ENCODE peak calls at places on chromosome 19, in nine cellular contexts. One of them, this sample, is unnamed.

GRCh38 chr19:46000497-46001246 is 5.4 kb downstream of the CCDC61 start:
- DNase-seq in stomach: peak; percentile 79
- DNase-seq in astrocyte of the cerebellum: no peak
- DNase-seq in epithelial cell of proximal tubule: no peak
- DNase-seq in H1: no peak
- DNase-seq in naive thymus-derived CD4-positive, alpha-beta T cell: peak; percentile 58
- DNase-seq in left ventricle myocardium inferior: peak; percentile 33
- DNase-seq in effector memory CD4-positive, alpha-beta T cell: peak; percentile 72
- DNase-seq in thoracic aorta: no peak
- DNase-seq in this sample: no peak

GRCh38 chr19:45876411-45877197 is 9.3 kb downstream of the IRF2BP1 start:
- DNase-seq in stomach: peak; percentile 82
- DNase-seq in astrocyte of the cerebellum: no peak
- DNase-seq in epithelial cell of proximal tubule: no peak
- DNase-seq in H1: no peak
- DNase-seq in naive thymus-derived CD4-positive, alpha-beta T cell: peak; percentile 47
- DNase-seq in left ventricle myocardium inferior: peak; percentile 41
- DNase-seq in effector memory CD4-positive, alpha-beta T cell: no peak
- DNase-seq in thoracic aorta: no peak
- DNase-seq in this sample: no peak

GRCh38 chr19:45663800-45664199 is 4.2 kb upstream of the GIPR start:
- DNase-seq in stomach: no peak
- DNase-seq in astrocyte of the cerebellum: no peak
- DNase-seq in epithelial cell of proximal tubule: no peak
- DNase-seq in H1: no peak
- DNase-seq in naive thymus-derived CD4-positive, alpha-beta T cell: no peak
- DNase-seq in left ventricle myocardium inferior: no peak
- DNase-seq in effector memory CD4-positive, alpha-beta T cell: no peak
- DNase-seq in thoracic aorta: no peak
- DNase-seq in this sample: no peak

GRCh38 chr19:28504727-28505126 is 708.2 kb downstream of the UQCRFS1 start:
- DNase-seq in stomach: no peak
- DNase-seq in astrocyte of the cerebellum: no peak
- DNase-seq in epithelial cell of proximal tubule: no peak
- DNase-seq in H1: no peak
- DNase-seq in naive thymus-derived CD4-positive, alpha-beta T cell: no peak
- DNase-seq in left ventricle myocardium inferior: no peak
- DNase-seq in effector memory CD4-positive, alpha-beta T cell: no peak
- DNase-seq in thoracic aorta: no peak
- DNase-seq in this sample: no peak

GRCh38 chr19:29836409-29836825 is 24.6 kb downstream of the CCNE1 start:
- DNase-seq in stomach: no peak
- DNase-seq in astrocyte of the cerebellum: no peak
- DNase-seq in epithelial cell of proximal tubule: no peak
- DNase-seq in H1: no peak
- DNase-seq in naive thymus-derived CD4-positive, alpha-beta T cell: peak; percentile 57
- DNase-seq in left ventricle myocardium inferior: no peak
- DNase-seq in effector memory CD4-positive, alpha-beta T cell: no peak
- DNase-seq in thoracic aorta: no peak
- DNase-seq in this sample: no peak

GRCh38 chr19:30224689-30225606 is 147.2 kb upstream of the ZNF536 start:
- DNase-seq in stomach: no peak
- DNase-seq in astrocyte of the cerebellum: no peak
- DNase-seq in epithelial cell of proximal tubule: no peak
- DNase-seq in H1: no peak
- DNase-seq in naive thymus-derived CD4-positive, alpha-beta T cell: no peak
- DNase-seq in left ventricle myocardium inferior: no peak
- DNase-seq in effector memory CD4-positive, alpha-beta T cell: no peak
- DNase-seq in thoracic aorta: no peak
- DNase-seq in this sample: no peak

GRCh38 chr19:2325261-2326046 is 2.9 kb downstream of the LSM7 start:
- DNase-seq in stomach: no peak
- DNase-seq in astrocyte of the cerebellum: no peak
- DNase-seq in epithelial cell of proximal tubule: no peak
- DNase-seq in H1: no peak
- DNase-seq in naive thymus-derived CD4-positive, alpha-beta T cell: no peak
- DNase-seq in left ventricle myocardium inferior: no peak
- DNase-seq in effector memory CD4-positive, alpha-beta T cell: no peak
- DNase-seq in thoracic aorta: no peak
- DNase-seq in this sample: no peak

GRCh38 chr19:17075860-17076538 is 422 bp downstream of the MYO9B start:
- DNase-seq in stomach: peak; percentile 37
- DNase-seq in astrocyte of the cerebellum: no peak
- DNase-seq in epithelial cell of proximal tubule: no peak
- DNase-seq in H1: no peak
- DNase-seq in naive thymus-derived CD4-positive, alpha-beta T cell: peak; percentile 63
- DNase-seq in left ventricle myocardium inferior: peak; percentile 36
- DNase-seq in effector memory CD4-positive, alpha-beta T cell: peak; percentile 46
- DNase-seq in thoracic aorta: no peak
- DNase-seq in this sample: no peak

GRCh38 chr19:4640247-4641000 is 1.1 kb downstream of the TNFAIP8L1 start:
- DNase-seq in stomach: no peak
- DNase-seq in astrocyte of the cerebellum: no peak
- DNase-seq in epithelial cell of proximal tubule: no peak
- DNase-seq in H1: no peak
- DNase-seq in naive thymus-derived CD4-positive, alpha-beta T cell: no peak
- DNase-seq in left ventricle myocardium inferior: no peak
- DNase-seq in effector memory CD4-positive, alpha-beta T cell: no peak
- DNase-seq in thoracic aorta: no peak
- DNase-seq in this sample: no peak

GRCh38 chr19:4636761-4637160 is 2.6 kb upstream of the TNFAIP8L1 start:
- DNase-seq in stomach: no peak
- DNase-seq in astrocyte of the cerebellum: no peak
- DNase-seq in epithelial cell of proximal tubule: no peak
- DNase-seq in H1: no peak
- DNase-seq in naive thymus-derived CD4-positive, alpha-beta T cell: no peak
- DNase-seq in left ventricle myocardium inferior: no peak
- DNase-seq in effector memory CD4-positive, alpha-beta T cell: no peak
- DNase-seq in thoracic aorta: no peak
- DNase-seq in this sample: no peak

GRCh38 chr19:4639531-4640246 is 373 bp downstream of the TNFAIP8L1 start:
- DNase-seq in stomach: no peak
- DNase-seq in astrocyte of the cerebellum: no peak
- DNase-seq in epithelial cell of proximal tubule: no peak
- DNase-seq in H1: no peak
- DNase-seq in naive thymus-derived CD4-positive, alpha-beta T cell: peak; percentile 35
- DNase-seq in left ventricle myocardium inferior: no peak
- DNase-seq in effector memory CD4-positive, alpha-beta T cell: no peak
- DNase-seq in thoracic aorta: no peak
- DNase-seq in this sample: no peak

GRCh38 chr19:4638828-4639530 is at the start of gene TNFAIP8L1:
- DNase-seq in stomach: peak; percentile 97
- DNase-seq in astrocyte of the cerebellum: peak; percentile 80
- DNase-seq in epithelial cell of proximal tubule: no peak
- DNase-seq in H1: peak; percentile 81
- DNase-seq in naive thymus-derived CD4-positive, alpha-beta T cell: peak; percentile 100
- DNase-seq in left ventricle myocardium inferior: peak; percentile 97
- DNase-seq in effector memory CD4-positive, alpha-beta T cell: peak; percentile 98
- DNase-seq in thoracic aorta: peak; percentile 87
- DNase-seq in this sample: peak; percentile 59

DNA sequence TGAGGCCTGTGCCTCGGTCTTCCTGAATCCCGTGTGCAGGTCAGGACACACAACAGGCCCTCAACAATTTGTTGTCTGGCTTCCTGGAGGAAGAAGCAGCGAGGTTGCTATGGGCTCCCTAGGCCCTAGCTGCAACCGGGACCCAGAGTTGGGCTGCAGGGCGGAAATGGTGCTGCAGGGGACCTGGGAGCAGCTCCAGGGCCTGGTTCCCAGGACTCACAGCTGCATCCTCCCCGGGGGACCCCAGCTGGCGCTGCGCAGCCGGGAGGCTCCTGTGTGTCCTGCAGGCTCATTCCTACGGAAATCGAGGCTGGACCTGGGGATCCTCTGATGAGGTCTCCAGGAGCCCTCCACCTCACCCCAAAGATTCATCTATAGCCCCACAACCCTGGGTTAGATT is 986 bp upstream of the TNFAIP8L1 start:
- DNase-seq in stomach: no peak
- DNase-seq in astrocyte of the cerebellum: no peak
- DNase-seq in epithelial cell of proximal tubule: no peak
- DNase-seq in H1: no peak
- DNase-seq in naive thymus-derived CD4-positive, alpha-beta T cell: no peak
- DNase-seq in left ventricle myocardium inferior: peak; percentile 68
- DNase-seq in effector memory CD4-positive, alpha-beta T cell: no peak
- DNase-seq in thoracic aorta: no peak
- DNase-seq in this sample: no peak
- H3K4me3 ChIP-seq in stomach: no peak overlapping the region
- H3K4me3 ChIP-seq in astrocyte of the cerebellum: no peak overlapping the region
- H3K4me3 ChIP-seq in epithelial cell of proximal tubule: no peak overlapping the region
- H3K4me3 ChIP-seq in H1: no peak overlapping the region
- H3K4me3 ChIP-seq in naive thymus-derived CD4-positive, alpha-beta T cell: no peak overlapping the region
- H3K4me3 ChIP-seq in left ventricle myocardium inferior: peak overlapping the region; percentile 84
- H3K4me3 ChIP-seq in effector memory CD4-positive, alpha-beta T cell: no peak overlapping the region
- H3K4me3 ChIP-seq in thoracic aorta: peak overlapping the region; percentile 76
- H3K4me3 ChIP-seq in this sample: no peak overlapping the region

DNA sequence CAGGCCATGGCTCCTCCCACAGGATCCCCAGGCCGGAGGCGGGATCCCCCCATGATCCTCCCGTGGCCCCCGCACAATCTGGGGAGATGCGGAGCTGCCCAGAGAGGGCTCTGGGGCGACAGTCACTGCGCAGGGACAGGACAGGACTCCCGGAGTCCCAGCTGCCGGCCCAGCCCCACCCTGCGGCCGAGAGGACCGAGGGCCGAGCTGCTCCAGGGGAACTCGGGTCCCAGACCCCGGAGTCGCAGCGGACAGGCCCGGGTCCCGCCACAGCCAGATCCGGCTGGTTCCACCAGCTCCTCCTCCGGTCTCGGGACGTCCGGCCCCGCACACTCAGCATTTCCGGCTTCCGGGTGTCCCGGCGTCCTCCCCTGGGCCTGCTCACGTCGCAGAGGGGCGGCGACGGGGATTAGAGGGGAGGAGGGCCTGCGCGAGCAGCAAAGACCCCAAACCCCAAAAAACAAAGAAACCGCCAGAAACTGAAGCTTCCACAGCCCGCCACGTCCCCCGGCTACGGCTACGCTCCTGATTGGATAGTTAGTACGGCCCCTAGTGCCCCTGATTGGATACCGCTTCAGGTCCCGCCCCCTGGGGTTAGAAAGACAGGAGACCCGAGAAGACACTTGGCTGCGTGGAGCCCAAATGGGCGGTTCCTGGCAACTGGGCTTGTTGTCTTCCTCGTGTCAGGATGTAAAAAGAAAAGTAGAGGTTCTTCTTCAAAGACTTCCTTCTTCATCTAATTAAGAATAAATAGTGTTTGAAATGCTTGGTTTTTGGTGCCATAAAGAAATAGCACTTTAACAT is 21.3 kb upstream of the OR10H1 start:
- DNase-seq in stomach: peak; percentile 96
- DNase-seq in astrocyte of the cerebellum: peak; percentile 74
- DNase-seq in epithelial cell of proximal tubule: peak; percentile 77
- DNase-seq in H1: no peak
- DNase-seq in naive thymus-derived CD4-positive, alpha-beta T cell: peak; percentile 91
- DNase-seq in left ventricle myocardium inferior: peak; percentile 97
- DNase-seq in effector memory CD4-positive, alpha-beta T cell: peak; percentile 91
- DNase-seq in thoracic aorta: peak; percentile 91
- DNase-seq in this sample: peak; percentile 66
- H3K4me3 ChIP-seq in stomach: peak overlapping the region; percentile 68
- H3K4me3 ChIP-seq in astrocyte of the cerebellum: peak overlapping the region; percentile 72
- H3K4me3 ChIP-seq in epithelial cell of proximal tubule: peak overlapping the region; percentile 83
- H3K4me3 ChIP-seq in H1: no peak overlapping the region
- H3K4me3 ChIP-seq in naive thymus-derived CD4-positive, alpha-beta T cell: peak overlapping the region; percentile 60
- H3K4me3 ChIP-seq in left ventricle myocardium inferior: peak overlapping the region; percentile 93
- H3K4me3 ChIP-seq in effector memory CD4-positive, alpha-beta T cell: peak overlapping the region; percentile 79
- H3K4me3 ChIP-seq in thoracic aorta: peak overlapping the region; percentile 82
- H3K4me3 ChIP-seq in this sample: peak overlapping the region; percentile 78

GRCh38 chr19:58538257-58539168 is 5.4 kb upstream of the TRIM28 start:
- DNase-seq in stomach: peak; percentile 47
- DNase-seq in astrocyte of the cerebellum: no peak
- DNase-seq in epithelial cell of proximal tubule: no peak
- DNase-seq in H1: no peak
- DNase-seq in naive thymus-derived CD4-positive, alpha-beta T cell: no peak
- DNase-seq in left ventricle myocardium inferior: peak; percentile 33
- DNase-seq in effector memory CD4-positive, alpha-beta T cell: no peak
- DNase-seq in thoracic aorta: no peak
- DNase-seq in this sample: no peak
- H3K4me3 ChIP-seq in stomach: peak overlapping the region; percentile 41
- H3K4me3 ChIP-seq in astrocyte of the cerebellum: peak overlapping the region; percentile 24
- H3K4me3 ChIP-seq in epithelial cell of proximal tubule: peak overlapping the region; percentile 40
- H3K4me3 ChIP-seq in H1: peak overlapping the region; percentile 52
- H3K4me3 ChIP-seq in naive thymus-derived CD4-positive, alpha-beta T cell: peak overlapping the region; percentile 53
- H3K4me3 ChIP-seq in left ventricle myocardium inferior: peak overlapping the region; percentile 58
- H3K4me3 ChIP-seq in effector memory CD4-positive, alpha-beta T cell: peak overlapping the region; percentile 57
- H3K4me3 ChIP-seq in thoracic aorta: peak overlapping the region; percentile 60
- H3K4me3 ChIP-seq in this sample: no peak overlapping the region

GRCh38 chr19:13060233-13060963 is 42.3 kb downstream of the LYL1 start:
- DNase-seq in stomach: no peak
- DNase-seq in astrocyte of the cerebellum: no peak
- DNase-seq in epithelial cell of proximal tubule: no peak
- DNase-seq in H1: no peak
- DNase-seq in naive thymus-derived CD4-positive, alpha-beta T cell: no peak
- DNase-seq in left ventricle myocardium inferior: peak; percentile 64
- DNase-seq in effector memory CD4-positive, alpha-beta T cell: no peak
- DNase-seq in thoracic aorta: no peak
- DNase-seq in this sample: no peak

GRCh38 chr19:13057744-13058143 is 44.9 kb downstream of the LYL1 start:
- DNase-seq in stomach: no peak
- DNase-seq in astrocyte of the cerebellum: no peak
- DNase-seq in epithelial cell of proximal tubule: no peak
- DNase-seq in H1: no peak
- DNase-seq in naive thymus-derived CD4-positive, alpha-beta T cell: no peak
- DNase-seq in left ventricle myocardium inferior: no peak
- DNase-seq in effector memory CD4-positive, alpha-beta T cell: no peak
- DNase-seq in thoracic aorta: no peak
- DNase-seq in this sample: no peak

GRCh38 chr19:13057147-13057572 is 45.5 kb downstream of the LYL1 start:
- DNase-seq in stomach: peak; percentile 46
- DNase-seq in astrocyte of the cerebellum: no peak
- DNase-seq in epithelial cell of proximal tubule: no peak
- DNase-seq in H1: no peak
- DNase-seq in naive thymus-derived CD4-positive, alpha-beta T cell: no peak
- DNase-seq in left ventricle myocardium inferior: no peak
- DNase-seq in effector memory CD4-positive, alpha-beta T cell: no peak
- DNase-seq in thoracic aorta: no peak
- DNase-seq in this sample: no peak

GRCh38 chr19:13060964-13061927 is 41.4 kb downstream of the LYL1 start:
- DNase-seq in stomach: peak; percentile 87
- DNase-seq in astrocyte of the cerebellum: peak; percentile 54
- DNase-seq in epithelial cell of proximal tubule: no peak
- DNase-seq in H1: no peak
- DNase-seq in naive thymus-derived CD4-positive, alpha-beta T cell: peak; percentile 80
- DNase-seq in left ventricle myocardium inferior: peak; percentile 89
- DNase-seq in effector memory CD4-positive, alpha-beta T cell: peak; percentile 54
- DNase-seq in thoracic aorta: no peak
- DNase-seq in this sample: no peak

DNA sequence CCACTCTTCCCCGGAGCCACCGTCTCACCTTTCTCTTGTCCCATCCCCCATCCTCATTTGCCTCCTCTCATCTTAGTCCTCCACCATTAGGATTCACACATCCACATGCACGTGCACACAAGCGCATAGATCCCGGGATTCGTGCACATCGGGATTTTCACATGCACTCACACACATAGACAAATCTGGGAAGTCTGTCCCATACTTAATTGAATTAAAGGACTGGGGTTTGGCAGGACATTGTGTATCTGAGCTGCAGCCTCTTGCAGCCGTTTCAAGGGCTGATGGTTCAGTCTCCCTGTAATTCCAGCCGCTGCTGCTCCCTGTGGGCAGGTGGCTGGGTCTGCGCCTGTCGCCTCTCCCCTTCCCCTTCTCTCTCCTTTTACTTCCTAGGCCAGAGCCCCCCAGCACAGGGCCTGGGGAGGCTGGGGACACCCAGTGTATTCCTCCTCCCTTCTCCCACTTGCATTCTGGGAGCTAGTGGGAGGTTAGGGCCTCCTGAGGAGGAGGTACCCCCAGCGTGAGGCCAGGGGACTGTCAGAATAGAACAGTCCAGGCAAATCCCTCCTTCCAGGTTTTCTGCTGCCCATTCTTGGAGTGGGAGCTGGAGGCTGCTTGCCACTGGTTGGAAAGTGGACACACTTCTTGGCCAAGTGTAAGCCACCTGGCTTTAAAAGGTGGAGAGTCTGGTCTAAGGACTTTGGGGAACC is 43.6 kb downstream of the LYL1 start:
- DNase-seq in stomach: no peak
- DNase-seq in astrocyte of the cerebellum: no peak
- DNase-seq in epithelial cell of proximal tubule: no peak
- DNase-seq in H1: no peak
- DNase-seq in naive thymus-derived CD4-positive, alpha-beta T cell: no peak
- DNase-seq in left ventricle myocardium inferior: no peak
- DNase-seq in effector memory CD4-positive, alpha-beta T cell: no peak
- DNase-seq in thoracic aorta: no peak
- DNase-seq in this sample: no peak
- H3K4me3 ChIP-seq in stomach: no peak overlapping the region
- H3K4me3 ChIP-seq in astrocyte of the cerebellum: no peak overlapping the region
- H3K4me3 ChIP-seq in epithelial cell of proximal tubule: no peak overlapping the region
- H3K4me3 ChIP-seq in H1: no peak overlapping the region
- H3K4me3 ChIP-seq in naive thymus-derived CD4-positive, alpha-beta T cell: no peak overlapping the region
- H3K4me3 ChIP-seq in left ventricle myocardium inferior: no peak overlapping the region
- H3K4me3 ChIP-seq in effector memory CD4-positive, alpha-beta T cell: no peak overlapping the region
- H3K4me3 ChIP-seq in thoracic aorta: no peak overlapping the region
- H3K4me3 ChIP-seq in this sample: no peak overlapping the region

This sample was measured in AG09309.